ENCODE peak calls at places on chromosomes 16 and 17, in four cellular contexts. D is left ventricle myocardium superior, Q is activated T-cell treated with anti-CD3 and anti-CD28 coated beads for 24 hours, B is dorsolateral prefrontal cortex. E is an unnamed sample.

GRCh38 chr16:89605186-89605970 is 8.1 kb upstream of the DPEP1 start:
- DNase-seq in D (no peak), Q (no peak), B (no peak), E (no peak)

GRCh38 chr16:64391009-64391663 is 730.7 kb downstream of the CDH11 start:
- DNase-seq in D (no peak), Q (no peak), B (no peak), E (no peak)

GRCh38 chr17:13114601-13115024 is 96.8 kb upstream of the ELAC2 start:
- DNase-seq in D (peak), Q (no peak), B (no peak), E (no peak)

GRCh38 chr17:32584792-32585191 is 98.0 kb downstream of the CDK5R1 start:
- DNase-seq in D (no peak), Q (no peak), B (no peak), E (no peak)

GRCh38 chr17:27654654-27655524 is 23.9 kb downstream of the LGALS9 start:
- DNase-seq in D (peak), Q (peak), B (peak), E (peak)

GRCh38 chr16:66906916-66907836 is 11.5 kb downstream of the CDH16 start:
- DNase-seq in D (peak), Q (no peak), B (no peak), E (no peak)

GRCh38 chr17:12438212-12438611 is 227.5 kb upstream of the MYOCD start:
- DNase-seq in D (no peak), Q (no peak), B (no peak), E (no peak)

GRCh38 chr17:46191332-46192210 is 1.7 kb downstream of the KANSL1 start:
- DNase-seq in D (no peak), Q (no peak), B (no peak), E (peak)

GRCh38 chr16:88533945-88534641 is 36.1 kb upstream of the ZC3H18 start:
- DNase-seq in D (peak), Q (peak), B (peak), E (no peak)

GRCh38 chr16:56279132-56279531 is 87.8 kb downstream of the GNAO1 start:
- DNase-seq in D (no peak), Q (peak), B (no peak), E (no peak)

GRCh38 chr16:9053006-9053601 is 38.3 kb upstream of the HAPSTR1 start:
- DNase-seq in D (peak), Q (no peak), B (peak), E (no peak)

GRCh38 chr17:32976131-32976530 is 15.5 kb upstream of the SPACA3 start:
- DNase-seq in D (no peak), Q (no peak), B (no peak), E (peak)

GRCh38 chr16:89946515-89946914 is 2.0 kb upstream of the DEF8 start:
- DNase-seq in D (no peak), Q (no peak), B (no peak), E (no peak)

GRCh38 chr16:4477966-4478365 is 1.8 kb downstream of the HMOX2 start:
- DNase-seq in D (no peak), Q (no peak), B (no peak), E (no peak)

GRCh38 chr16:70746040-70746707 is 54.8 kb downstream of the VAC14 start:
- DNase-seq in D (peak), Q (no peak), B (peak), E (no peak)

GRCh38 chr17:81867952-81868673 is 3.0 kb downstream of the ARHGDIA start:
- DNase-seq in D (no peak), Q (no peak), B (no peak), E (no peak)

GRCh38 chr16:7644171-7644570 is 311.5 kb downstream of the RBFOX1 start:
- DNase-seq in D (no peak), Q (no peak), B (no peak), E (no peak)

GRCh38 chr16:71214771-71215381 is 15.6 kb downstream of the HYDIN start:
- DNase-seq in D (no peak), Q (no peak), B (no peak), E (no peak)

GRCh38 chr16:6633441-6633840 is 699.2 kb upstream of the RBFOX1 start:
- DNase-seq in D (no peak), Q (no peak), B (no peak), E (no peak)

GRCh38 chr17:18139498-18139897 is 30.9 kb downstream of the MYO15A start:
- DNase-seq in D (no peak), Q (no peak), B (no peak), E (no peak)

GRCh38 chr17:17538417-17539391 is 42.5 kb upstream of the RASD1 start:
- DNase-seq in D (no peak), Q (no peak), B (no peak), E (peak)

GRCh38 chr16:30112197-30113030 is 923 bp downstream of the GDPD3 start:
- DNase-seq in D (peak), Q (peak), B (peak), E (no peak)

E was measured in DMS79.